ENCODE peak calls at places on chromosomes 11 and 22, in six cellular contexts. I is activated CD4-positive, CD25-positive, alpha-beta regulatory T cell treated with anti-CD3 and anti-CD28 coated beads, Interleukin-2, amount 50 U/mL, for 16 hours; X is brain pericyte; V is NAMALWA; S is astrocyte of the spinal cord; Q is AG20443. B is an unnamed sample.

GRCh38 chr11:47441421-47441820 is 7.5 kb downstream of the RAPSN start:
- DNase-seq in S (no peak), I (no peak), Q (no peak), X (no peak), V (no peak), B (no peak)

GRCh38 chr11:123480290-123480815 is 50.3 kb downstream of the GRAMD1B start:
- DNase-seq in X (no peak), Q (no peak), S (no peak), I (no peak), V (no peak), B (no peak)

GRCh38 chr11:72760543-72761400 is 8.6 kb upstream of the ARAP1 start:
- DNase-seq in S (peak), Q (peak), V (no peak), I (no peak), X (no peak), B (peak)

GRCh38 chr11:65429724-65430405 is 7.3 kb downstream of the NEAT1 start:
- DNase-seq in Q (no peak), V (peak), S (peak), X (no peak), I (no peak), B (peak)

GRCh38 chr22:35149149-35149548 is 83.2 kb downstream of the ISX start:
- DNase-seq in X (no peak), S (no peak), I (no peak), Q (no peak), V (no peak), B (no peak)

GRCh38 chr11:19871531-19871930 is 158.9 kb downstream of the NAV2 start:
- DNase-seq in S (no peak), X (no peak), I (no peak), Q (no peak), V (no peak), B (no peak)

GRCh38 chr11:122578168-122578825 is 77.2 kb upstream of the UBASH3B start:
- DNase-seq in S (no peak), V (peak), X (no peak), Q (no peak), I (no peak), B (peak)

GRCh38 chr11:120564573-120565301 is 53.2 kb downstream of the GRIK4 start:
- DNase-seq in I (no peak), S (peak), X (no peak), V (no peak), Q (peak), B (peak)